ENCODE peak calls at places on chromosomes 12 and 14, in seven cellular contexts. T is T-helper 2 cell, Y is NCI-H524, D is left ventricle myocardium inferior, N is AG08396, Z is hepatic stellate cell, L is fibroblast of mammary gland. B is an unnamed sample.
A peak's percentile ranks its signal among the peaks of the same experiment; 100 is the strongest.

GRCh38 chr12:70418101-70418500 is 52.0 kb downstream of the KCNMB4 start:
- DNase-seq in Y (no peak), T (no peak), Z (no peak), L (peak; percentile 3), N (no peak), D (no peak), B (no peak)

GRCh38 chr12:1846421-1847405 is 26.3 kb downstream of the LRTM2 start:
- DNase-seq in L (no peak), D (no peak), Y (no peak), N (no peak), Z (no peak), T (no peak), B (no peak)

GRCh38 chr12:52300796-52301691 is 9.7 kb upstream of the KRT81 start:
- DNase-seq in T (no peak), L (peak; percentile 18), Z (no peak), Y (no peak), D (no peak), N (no peak), B (no peak)

GRCh38 chr14:35213869-35214387 is 78.3 kb upstream of the PSMA6 start:
- DNase-seq in N (no peak), Y (no peak), D (no peak), L (peak; percentile 65), Z (peak; percentile 9), T (no peak), B (no peak)

GRCh38 chr14:99538733-99539132 is 57.5 kb downstream of the CCNK start:
- DNase-seq in T (no peak), D (no peak), Z (no peak), N (no peak), Y (no peak), L (no peak), B (no peak)

GRCh38 chr12:110022980-110023633 is 23.9 kb downstream of the ANKRD13A start:
- DNase-seq in Y (peak; percentile 88), Z (peak; percentile 41), L (peak; percentile 48), N (peak; percentile 41), T (no peak), D (no peak), B (no peak)

GRCh38 chr12:132263061-132263360 is 66.4 kb downstream of the GALNT9 start:
- DNase-seq in L (no peak), T (no peak), Z (no peak), N (no peak), D (no peak), Y (no peak), B (no peak)

GRCh38 chr14:37343307-37344094 is 145.8 kb downstream of the MIPOL1 start:
- DNase-seq in D (no peak), L (peak; percentile 14), T (no peak), N (peak; percentile 2), Y (no peak), Z (no peak), B (no peak)

GRCh38 chr12:95215925-95216324 is 1.3 kb downstream of the FGD6 start:
- DNase-seq in Y (peak; percentile 30), Z (no peak), T (no peak), D (no peak), N (peak; percentile 37), L (peak; percentile 63), B (no peak)

GRCh38 chr12:1796515-1797010 is 23.8 kb upstream of the LRTM2 start:
- DNase-seq in Y (no peak), D (no peak), L (peak; percentile 19), T (peak; percentile 35), Z (peak; percentile 27), N (peak; percentile 46), B (no peak)

GRCh38 chr14:50620341-50620740 is 47.8 kb downstream of the SAV1 start:
- DNase-seq in L (peak; percentile 40), N (no peak), D (no peak), T (no peak), Y (no peak), Z (no peak), B (no peak)

GRCh38 chr14:90559811-90560492 is 163.1 kb downstream of the CALM1 start:
- DNase-seq in T (no peak), L (no peak), D (no peak), Z (no peak), Y (no peak), N (no peak), B (no peak)

GRCh38 chr14:76752744-76753143 is 8.5 kb upstream of the VASH1 start:
- DNase-seq in L (no peak), Z (no peak), T (no peak), D (no peak), N (no peak), Y (peak; percentile 84), B (no peak)

GRCh38 chr12:122079532-122080081 is 1.1 kb downstream of the MLXIP start:
- DNase-seq in N (no peak), Y (peak; percentile 51), L (no peak), T (peak; percentile 15), D (no peak), Z (no peak), B (no peak)

GRCh38 chr12:52756281-52756960 is 20.7 kb downstream of the KRT76 start:
- DNase-seq in Y (no peak), D (no peak), T (no peak), Z (no peak), N (no peak), L (no peak), B (no peak)

GRCh38 chr12:19439059-19440018 is at the start of gene AEBP2:
- DNase-seq in Y (peak; percentile 83), L (peak; percentile 92), N (peak; percentile 98), Z (peak; percentile 95), D (peak; percentile 93), T (peak; percentile 94), B (peak; percentile 80)

GRCh38 chr12:108302471-108303311 is 36.4 kb downstream of the CMKLR1 start:
- DNase-seq in Y (peak; percentile 18), Z (no peak), N (no peak), T (no peak), D (peak; percentile 88), L (peak; percentile 68), B (no peak)

GRCh38 chr14:58281969-58282368 is 16.4 kb upstream of the ARID4A start:
- DNase-seq in Z (no peak), D (no peak), L (no peak), Y (no peak), T (no peak), N (no peak), B (no peak)

GRCh38 chr12:116397148-116397547 is 119.7 kb upstream of the MED13L start:
- DNase-seq in T (no peak), L (peak; percentile 70), N (no peak), D (no peak), Y (no peak), Z (no peak), B (no peak)

GRCh38 chr12:40622246-40622838 is 69.9 kb upstream of the CNTN1 start:
- DNase-seq in Y (peak; percentile 59), N (peak; percentile 14), L (peak; percentile 68), Z (peak; percentile 29), D (no peak), T (no peak), B (no peak)

GRCh38 chr12:26746315-26746714 is 86.7 kb downstream of the ITPR2 start:
- DNase-seq in T (no peak), Z (peak; percentile 68), Y (no peak), L (peak; percentile 78), D (no peak), N (peak; percentile 35), B (no peak)

GRCh38 chr12:88662093-88662492 is 81.8 kb upstream of the KITLG start:
- DNase-seq in T (no peak), N (no peak), L (no peak), Z (no peak), Y (no peak), D (no peak), B (no peak)

GRCh38 chr12:234891-235415 is 21.0 kb upstream of the SLC6A12 start:
- DNase-seq in Y (no peak), L (no peak), T (no peak), D (no peak), Z (no peak), N (no peak), B (no peak)

GRCh38 chr12:94057262-94058151 is 90.9 kb upstream of the PLXNC1 start:
- DNase-seq in L (no peak), T (no peak), Z (no peak), Y (no peak), N (no peak), D (no peak), B (no peak)

GRCh38 chr14:50225067-50225973 is 6.1 kb downstream of the SOS2 start:
- DNase-seq in T (no peak), D (no peak), L (peak; percentile 94), N (peak; percentile 71), Z (peak; percentile 75), Y (no peak), B (no peak)

GRCh38 chr14:54794148-54794547 is 108.5 kb downstream of the GCH1 start:
- DNase-seq in Y (no peak), D (no peak), N (no peak), Z (no peak), L (no peak), T (no peak), B (no peak)

GRCh38 chr14:71473843-71474242 is 458.4 kb upstream of the RGS6 start:
- DNase-seq in T (no peak), L (no peak), Z (no peak), N (no peak), Y (peak; percentile 15), D (no peak), B (no peak)

GRCh38 chr12:47794679-47795078 is 21.6 kb downstream of the SLC48A1 start:
- DNase-seq in N (no peak), L (no peak), T (no peak), D (no peak), Y (no peak), Z (no peak), B (no peak)

GRCh38 chr12:31896514-31897039 is 62.6 kb upstream of the RESF1 start:
- DNase-seq in T (peak; percentile 95), Y (no peak), Z (no peak), D (peak; percentile 31), L (peak; percentile 6), N (no peak), B (peak; percentile 99)

GRCh38 chr14:29652586-29652985 is 275.1 kb downstream of the PRKD1 start:
- DNase-seq in N (no peak), L (no peak), T (no peak), Y (no peak), Z (no peak), D (no peak), B (no peak)

GRCh38 chr12:116955382-116956021 is 44.8 kb downstream of the FBXW8 start:
- DNase-seq in Z (no peak), L (peak; percentile 53), D (no peak), Y (no peak), T (peak; percentile 5), N (no peak), B (no peak)

GRCh38 chr12:4114986-4115385 is 158.6 kb upstream of the CCND2 start:
- DNase-seq in L (no peak), D (no peak), Y (no peak), N (no peak), T (peak; percentile 9), Z (no peak), B (no peak)

GRCh38 chr14:26872510-26872909 is 274.7 kb upstream of the NOVA1 start:
- DNase-seq in D (no peak), L (peak; percentile 72), T (no peak), Y (peak; percentile 84), Z (no peak), N (no peak), B (no peak)

GRCh38 chr14:31387091-31387490 is 33.3 kb downstream of the HEATR5A start:
- DNase-seq in L (no peak), N (peak; percentile 26), T (no peak), D (no peak), Y (no peak), Z (no peak), B (no peak)